ENCODE peak calls at places on chromosome 12, in nine cellular contexts. Q is stomach, L is sigmoid colon, M is H1, F is HepG2, B is transverse colon, E is breast epithelium, D is suprapubic skin, V is spleen. K is an unnamed sample.

GRCh38 chr12:101619026-101619827 is 24.5 kb downstream of the MYBPC1 start:
- DNase-seq in Q (no peak), D (no peak), V (no peak), F (no peak), L (no peak), E (no peak), B (no peak), M (no peak), K (no peak)

GRCh38 chr12:124867389-124867930 is 3.8 kb upstream of the SCARB1 start:
- DNase-seq in F (peak), D (no peak), V (no peak), L (no peak), M (no peak), E (no peak), B (peak), Q (peak), K (no peak)

GRCh38 chr12:76284816-76285750 is 63.1 kb downstream of the BBS10 start:
- DNase-seq in D (no peak), B (no peak), Q (no peak), V (no peak), E (no peak), F (peak), M (no peak), L (no peak), K (no peak)

GRCh38 chr12:102956738-102957338 is 636 bp upstream of the ASCL1 start:
- DNase-seq in F (no peak), V (no peak), M (no peak), D (no peak), Q (no peak), B (no peak), L (no peak), E (no peak), K (no peak)

GRCh38 chr12:123453165-123453564 is 4.8 kb upstream of the SNRNP35 start:
- DNase-seq in E (no peak), F (no peak), V (no peak), D (no peak), L (no peak), Q (no peak), B (no peak), M (no peak), K (no peak)

GRCh38 chr12:5166976-5167375 is 123.3 kb downstream of the KCNA5 start:
- DNase-seq in M (no peak), B (no peak), D (no peak), L (no peak), F (no peak), V (no peak), Q (no peak), E (no peak), K (no peak)

GRCh38 chr12:25775968-25776367 is 182.5 kb upstream of the RASSF8 start:
- DNase-seq in B (no peak), D (no peak), M (no peak), V (no peak), Q (no peak), F (no peak), L (no peak), E (no peak), K (no peak)

GRCh38 chr12:132949936-132950837 is 5.9 kb downstream of the ZNF605 start:
- DNase-seq in F (no peak), E (no peak), B (no peak), V (peak), D (no peak), L (no peak), Q (no peak), M (no peak), K (no peak)

GRCh38 chr12:68240079-68240478 is 13.3 kb downstream of the IL22 start:
- DNase-seq in E (no peak), B (no peak), M (no peak), V (no peak), L (no peak), D (no peak), Q (no peak), F (no peak), K (no peak)

GRCh38 chr12:72203764-72204335 is 68.3 kb upstream of the TRHDE start:
- DNase-seq in Q (no peak), F (no peak), V (no peak), E (no peak), D (no peak), M (no peak), L (no peak), B (no peak), K (no peak)

GRCh38 chr12:110373962-110374611 is 29.4 kb downstream of the ANAPC7 start:
- DNase-seq in F (no peak), L (no peak), B (no peak), Q (no peak), D (no peak), E (no peak), V (no peak), M (no peak), K (no peak)

GRCh38 chr12:120199025-120199424 is 1.9 kb downstream of the RPLP0 start:
- DNase-seq in V (no peak), L (no peak), D (no peak), B (no peak), M (no peak), E (no peak), Q (no peak), F (no peak), K (no peak)
- TF ChIP-seq POLR2AphosphoS5 in V (no peak), L (no peak), D (no peak), B (no peak), M (peak), E (no peak), Q (no peak), F (no peak), K (no peak)

GRCh38 chr12:105245291-105245690 is 9.3 kb upstream of the APPL2 start:
- DNase-seq in Q (no peak), V (no peak), E (no peak), L (no peak), B (no peak), M (no peak), D (no peak), F (no peak), K (no peak)
- H3K27ac ChIP-seq in Q (no peak), V (no peak), E (no peak), L (no peak), B (no peak), M (no peak), D (no peak), F (no peak), K (no peak)

GRCh38 chr12:6696690-6697583 is 3.7 kb downstream of the PIANP start:
- DNase-seq in E (no peak), D (no peak), M (no peak), F (no peak), B (no peak), Q (no peak), L (no peak), V (peak), K (no peak)
- TF ChIP-seq POLR2A in E (no peak), D (no peak), M (no peak), F (no peak), B (no peak), Q (no peak), L (no peak), V (no peak), K (no peak)

GRCh38 chr12:70606001-70606400 is 31.2 kb downstream of the PTPRB start:
- DNase-seq in D (no peak), Q (no peak), L (no peak), V (no peak), B (no peak), M (no peak), E (no peak), F (peak), K (no peak)
- TF ChIP-seq POLR2AphosphoS5 in D (no peak), Q (no peak), L (no peak), V (no peak), B (no peak), M (no peak), E (no peak), F (no peak), K (no peak)

GRCh38 chr12:47811581-47812484 is 7.9 kb downstream of the HDAC7 start:
- DNase-seq in L (peak), E (no peak), B (peak), V (no peak), F (no peak), Q (no peak), D (no peak), M (no peak), K (no peak)
- H3K27ac ChIP-seq in L (peak), E (peak), B (peak), V (peak), F (no peak), Q (peak), D (peak), M (peak), K (peak)

GRCh38 chr12:1797991-1798733 is 22.2 kb upstream of the LRTM2 start:
- DNase-seq in E (no peak), F (no peak), B (no peak), L (peak), Q (no peak), V (peak), M (no peak), D (peak), K (no peak)

GRCh38 chr12:1795785-1796514 is 24.4 kb upstream of the LRTM2 start:
- DNase-seq in Q (peak), F (peak), M (peak), D (peak), V (peak), B (peak), E (peak), L (peak), K (peak)

GRCh38 chr12:1796515-1797010 is 23.8 kb upstream of the LRTM2 start:
- DNase-seq in Q (peak), D (no peak), V (peak), E (no peak), F (no peak), L (no peak), M (no peak), B (peak), K (no peak)

GRCh38 chr12:1798734-1799067 is 21.7 kb upstream of the LRTM2 start:
- DNase-seq in D (no peak), E (no peak), B (no peak), V (peak), L (no peak), F (no peak), Q (no peak), M (no peak), K (no peak)

DNA sequence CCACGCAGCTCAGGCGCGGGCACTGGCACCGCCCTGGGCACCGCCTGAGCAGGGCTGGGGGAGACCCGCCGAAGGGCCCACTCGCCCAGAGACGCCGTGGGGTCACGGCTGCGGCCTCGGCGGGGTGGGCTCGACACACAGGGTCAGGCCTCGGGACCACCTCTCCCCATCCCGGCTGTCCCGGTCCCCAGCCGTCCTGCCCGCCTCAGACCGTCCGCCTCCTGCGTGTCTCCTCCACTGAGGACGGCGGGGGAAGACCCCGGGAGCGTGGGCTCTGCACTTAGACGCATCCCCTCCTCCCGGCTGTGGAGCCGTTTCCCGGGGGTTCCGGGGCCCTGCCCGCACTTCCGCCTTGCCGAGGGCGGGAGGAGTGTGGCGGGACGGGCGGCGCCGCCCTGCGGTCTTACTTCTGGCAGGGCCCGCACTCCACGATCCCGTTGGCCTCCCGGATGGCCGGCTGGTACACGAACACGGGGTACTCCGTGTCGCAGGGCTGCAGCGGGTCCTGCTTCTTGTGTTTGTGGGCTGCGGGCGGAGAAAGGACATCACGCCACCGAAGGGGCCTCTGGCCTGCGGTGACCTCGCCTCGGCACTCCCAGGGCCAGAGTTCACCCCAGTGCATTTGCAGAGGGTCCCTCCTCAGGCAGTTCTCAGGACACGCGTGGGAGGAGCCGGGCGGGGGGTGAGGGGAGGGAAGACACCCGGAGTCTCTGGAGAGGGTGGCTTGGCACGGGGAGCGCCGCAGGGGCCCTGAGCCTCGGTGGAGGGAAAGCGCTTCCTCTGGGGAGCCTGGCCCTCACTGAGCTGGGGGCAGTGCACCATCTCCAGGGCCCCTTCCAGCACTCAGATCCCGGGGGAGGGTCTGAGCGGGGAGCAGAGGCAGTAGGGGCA is 23.1 kb upstream of the LRTM2 start:
- DNase-seq in E (no peak), D (peak), M (no peak), Q (peak), L (peak), B (peak), V (peak), F (no peak), K (no peak)
- TF ChIP-seq POLR2A in E (peak), D (no peak), M (no peak), Q (no peak), L (peak), B (peak), V (no peak), F (no peak), K (no peak)